ENCODE peak calls at places on chromosome 14, in nine cellular contexts. G is A673, L is HepG2, U is pancreas, V is RWPE2, J is vagina, R is BJ, Q is heart left ventricle, N is adrenal gland. W is an unnamed sample.

GRCh38 chr14:26527095-26527494 is 70.7 kb downstream of the NOVA1 start:
- DNase-seq in G (no peak), R (no peak), J (no peak), N (no peak), L (no peak), U (no peak), V (no peak), Q (no peak), W (no peak)

GRCh38 chr14:88631091-88631490 is 68.3 kb downstream of the ZC3H14 start:
- DNase-seq in N (no peak), J (no peak), R (no peak), L (no peak), Q (no peak), U (no peak), V (no peak), G (no peak), W (no peak)

GRCh38 chr14:104792101-104792884 is 3.3 kb downstream of the AKT1 start:
- DNase-seq in J (no peak), V (no peak), R (no peak), N (peak; percentile 94), Q (peak; percentile 75), U (peak; percentile 91), G (no peak), L (no peak), W (no peak)

GRCh38 chr14:41901089-41901488 is 294.4 kb downstream of the LRFN5 start:
- DNase-seq in L (no peak), G (no peak), Q (no peak), V (no peak), N (no peak), J (no peak), U (no peak), R (no peak), W (no peak)

GRCh38 chr14:24232121-24232644 is at the start of gene NEDD8:
- DNase-seq in J (peak; percentile 98), U (peak; percentile 83), N (peak; percentile 97), R (peak; percentile 79), V (peak; percentile 99), L (peak; percentile 99), G (peak; percentile 98), Q (peak; percentile 92), W (peak; percentile 92)

GRCh38 chr14:32205984-32206383 is 2.9 kb upstream of the RNU6-8 start:
- DNase-seq in L (no peak), N (no peak), R (no peak), V (no peak), G (no peak), Q (no peak), U (no peak), J (no peak), W (peak; percentile 82)

GRCh38 chr14:56061051-56061450 is 57.2 kb upstream of the PELI2 start:
- DNase-seq in R (no peak), N (no peak), Q (no peak), J (no peak), U (no peak), G (no peak), V (no peak), L (no peak), W (no peak)

GRCh38 chr14:104732931-104733681 is 9.1 kb downstream of the ADSS1 start:
- DNase-seq in R (no peak), L (no peak), U (no peak), Q (no peak), N (no peak), V (peak; percentile 92), J (no peak), G (no peak), W (no peak)

GRCh38 chr14:60642270-60642789 is 6.9 kb downstream of the SIX1 start:
- DNase-seq in V (no peak), R (no peak), G (no peak), J (no peak), Q (no peak), N (no peak), L (no peak), U (peak; percentile 34), W (no peak)

GRCh38 chr14:26870722-26871121 is 272.9 kb upstream of the NOVA1 start:
- DNase-seq in N (no peak), J (no peak), G (no peak), Q (no peak), R (no peak), L (no peak), V (no peak), U (no peak), W (no peak)

GRCh38 chr14:77582511-77582910 is 33.9 kb downstream of the SPTLC2 start:
- DNase-seq in J (no peak), V (no peak), G (peak; percentile 91), U (no peak), R (no peak), Q (no peak), L (no peak), N (no peak), W (no peak)

GRCh38 chr14:77579760-77580159 is 36.7 kb downstream of the SPTLC2 start:
- DNase-seq in Q (no peak), G (no peak), J (no peak), U (no peak), N (no peak), V (no peak), R (peak; percentile 54), L (no peak), W (no peak)

GRCh38 chr14:77580477-77580876 is 36.0 kb downstream of the SPTLC2 start:
- DNase-seq in G (peak; percentile 16), J (no peak), N (no peak), L (no peak), U (no peak), V (no peak), R (no peak), Q (no peak), W (no peak)

GRCh38 chr14:77580964-77581505 is 35.4 kb downstream of the SPTLC2 start:
- DNase-seq in G (peak; percentile 88), V (no peak), R (peak; percentile 26), L (no peak), N (no peak), Q (no peak), U (no peak), J (no peak), W (peak; percentile 60)

DNA sequence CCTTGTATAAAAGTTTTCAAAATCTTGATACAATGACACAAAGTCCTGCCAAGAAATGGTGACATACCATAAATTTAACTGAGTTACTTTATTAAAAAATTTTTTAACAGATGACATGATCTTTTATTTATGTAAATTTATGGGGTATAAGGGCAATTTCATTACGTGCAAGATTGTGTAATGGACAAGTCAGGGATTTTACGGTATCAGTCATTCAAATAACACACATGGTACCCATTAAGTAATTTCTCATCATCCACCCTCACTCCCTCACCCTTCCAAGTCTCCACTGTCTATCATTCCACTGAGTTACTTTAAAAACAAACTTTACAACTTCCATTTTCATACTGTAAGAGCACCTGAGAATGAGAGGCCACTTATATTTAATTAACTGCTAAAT is 37.4 kb downstream of the SPTLC2 start:
- DNase-seq in N (no peak), R (peak; percentile 69), L (no peak), U (no peak), G (no peak), V (no peak), Q (no peak), J (no peak), W (no peak)
- H3K4me3 ChIP-seq in N (no peak overlapping the region), R (no peak overlapping the region), L (no peak overlapping the region), U (no peak overlapping the region), G (no peak overlapping the region), V (no peak overlapping the region), Q (no peak overlapping the region), J (no peak overlapping the region), W (no peak overlapping the region)

DNA sequence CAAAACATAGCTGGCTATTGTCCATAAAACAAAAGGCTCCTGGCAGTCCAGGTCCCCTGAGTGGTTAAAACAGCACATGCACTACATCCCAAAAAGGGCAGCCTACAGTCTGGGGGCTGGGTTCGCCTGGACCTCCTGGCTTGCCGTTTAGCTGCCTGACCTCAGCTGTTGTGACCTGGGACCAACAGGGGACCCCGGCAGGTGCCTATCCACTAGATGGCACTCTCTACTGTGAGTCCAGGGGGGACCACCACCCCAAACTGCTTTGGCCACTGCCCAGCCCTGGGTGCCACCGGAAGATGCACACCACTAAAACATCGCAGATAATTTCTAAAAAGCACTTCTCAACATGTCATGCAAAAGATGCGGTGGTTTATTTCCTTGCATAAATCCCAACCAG is 2.9 kb upstream of the RTL1 start:
- DNase-seq in U (no peak), L (no peak), N (no peak), V (no peak), Q (no peak), R (no peak), J (no peak), G (no peak), W (no peak)
- TF ChIP-seq CTCF in U (no peak), L (peak; percentile 76), N (no peak), V (peak; percentile 50), Q (no peak), R (peak; percentile 7), J (no peak), G (peak; percentile 41), W (peak; percentile 9)

DNA sequence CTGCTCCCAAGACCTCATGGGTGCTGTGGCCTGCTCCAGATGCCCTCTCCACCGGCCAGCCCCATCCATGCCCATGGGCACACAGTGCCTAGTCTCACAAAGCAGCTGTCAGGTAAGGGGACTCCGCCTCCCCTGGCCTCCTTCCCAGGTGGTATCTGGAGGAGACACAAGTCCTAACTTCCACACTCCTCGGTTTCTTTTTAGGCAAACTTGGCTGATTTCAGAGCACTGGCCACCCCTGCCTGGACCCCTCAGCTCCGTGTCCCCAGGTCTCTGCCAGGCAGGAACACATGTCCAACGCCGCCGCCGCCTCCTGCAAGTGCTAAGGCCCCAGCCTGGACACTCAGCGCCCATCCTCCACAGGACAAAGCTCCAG is 324.1 kb upstream of the DIO3 start:
- DNase-seq in N (no peak), U (no peak), V (no peak), G (no peak), R (no peak), L (no peak), J (no peak), Q (peak; percentile 12), W (no peak)
- H3K27me3 ChIP-seq in N (no peaks in the 10 kb centered on the region), U (no peaks in the 10 kb centered on the region), V (no peaks in the 10 kb centered on the region), G (peaks cover 3% of the 10 kb centered on the region), R (no peaks in the 10 kb centered on the region), L (no peaks in the 10 kb centered on the region), J (no peaks in the 10 kb centered on the region), Q (no peaks in the 10 kb centered on the region), W (no peaks in the 10 kb centered on the region)

GRCh38 chr14:105986896-105987284 is 460.5 kb downstream of the TMEM121 start:
- DNase-seq in N (no peak), U (no peak), G (no peak), L (no peak), V (no peak), R (no peak), J (no peak), Q (no peak), W (no peak)

GRCh38 chr14:105989746-105990302 is 463.4 kb downstream of the TMEM121 start:
- DNase-seq in R (no peak), L (no peak), U (no peak), G (no peak), Q (no peak), J (no peak), N (no peak), V (no peak), W (no peak)

GRCh38 chr14:105982664-105983063 is 456.3 kb downstream of the TMEM121 start:
- DNase-seq in N (no peak), G (no peak), L (no peak), Q (no peak), R (no peak), U (no peak), J (no peak), V (no peak), W (no peak)

DNA sequence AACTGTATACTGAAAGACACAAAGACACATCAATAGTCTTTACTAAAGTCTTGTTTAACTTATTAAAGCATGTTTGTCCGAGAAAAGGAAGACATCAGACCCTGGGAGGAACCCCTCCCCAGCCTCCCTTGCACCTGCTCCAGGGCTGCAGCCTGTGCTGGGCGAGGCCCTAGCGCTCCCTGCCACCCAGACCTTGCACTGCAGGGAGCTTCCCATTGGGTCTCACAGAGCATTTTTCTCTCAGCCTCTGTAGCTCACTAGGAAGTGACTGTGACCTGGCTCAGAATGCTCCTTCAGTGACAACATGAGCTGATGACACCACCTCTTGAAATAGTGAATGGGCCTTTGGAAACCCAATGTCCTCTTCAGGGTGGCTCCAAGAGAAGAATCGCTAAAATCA is 461.2 kb downstream of the TMEM121 start:
- DNase-seq in U (no peak), Q (no peak), L (no peak), J (no peak), N (no peak), R (no peak), V (no peak), G (no peak), W (no peak)
- H3K4me3 ChIP-seq in U (no peak overlapping the region), Q (no peak overlapping the region), L (no peak overlapping the region), J (no peak overlapping the region), N (no peak overlapping the region), R (no peak overlapping the region), V (no peak overlapping the region), G (no peak overlapping the region), W (no peak overlapping the region)